ENCODE peak calls at places on chromosomes 6 and 20, in ten cellular contexts. One of them, this sample, is unnamed.

GRCh38 chr6:110493253-110493800 is 16.9 kb upstream of the SLC22A16 start:
- DNase-seq in dorsolateral prefrontal cortex: no peak
- DNase-seq in lower lobe of right lung: no peak
- DNase-seq in left ventricle myocardium inferior: no peak
- DNase-seq in transverse colon: no peak
- DNase-seq in fibroblast of mammary gland: no peak
- DNase-seq in AG04450: no peak
- DNase-seq in colonic mucosa: no peak
- DNase-seq in body of pancreas: no peak
- DNase-seq in cardiac fibroblast: no peak
- DNase-seq in this sample: no peak

GRCh38 chr6:72218125-72218524 is 331.8 kb downstream of the RIMS1 start:
- DNase-seq in AG04450: no peak
- DNase-seq in body of pancreas: peak
- DNase-seq in colonic mucosa: no peak
- DNase-seq in cardiac fibroblast: peak
- DNase-seq in transverse colon: no peak
- DNase-seq in dorsolateral prefrontal cortex: peak
- DNase-seq in lower lobe of right lung: no peak
- DNase-seq in fibroblast of mammary gland: peak
- DNase-seq in left ventricle myocardium inferior: no peak
- DNase-seq in this sample: no peak

GRCh38 chr6:111011360-111012142 is 29.7 kb downstream of the RPF2 start:
- DNase-seq in body of pancreas: no peak
- DNase-seq in AG04450: peak
- DNase-seq in colonic mucosa: no peak
- DNase-seq in fibroblast of mammary gland: peak
- DNase-seq in cardiac fibroblast: peak
- DNase-seq in dorsolateral prefrontal cortex: no peak
- DNase-seq in lower lobe of right lung: no peak
- DNase-seq in transverse colon: no peak
- DNase-seq in left ventricle myocardium inferior: no peak
- DNase-seq in this sample: no peak

GRCh38 chr6:127058027-127058426 is 60.4 kb upstream of the RSPO3 start:
- DNase-seq in colonic mucosa: no peak
- DNase-seq in cardiac fibroblast: peak
- DNase-seq in dorsolateral prefrontal cortex: no peak
- DNase-seq in AG04450: no peak
- DNase-seq in left ventricle myocardium inferior: no peak
- DNase-seq in transverse colon: no peak
- DNase-seq in fibroblast of mammary gland: peak
- DNase-seq in lower lobe of right lung: no peak
- DNase-seq in body of pancreas: no peak
- DNase-seq in this sample: no peak

GRCh38 chr20:14093652-14094051 is 98.3 kb downstream of the MACROD2 start:
- DNase-seq in lower lobe of right lung: no peak
- DNase-seq in left ventricle myocardium inferior: no peak
- DNase-seq in dorsolateral prefrontal cortex: no peak
- DNase-seq in transverse colon: no peak
- DNase-seq in body of pancreas: peak
- DNase-seq in cardiac fibroblast: no peak
- DNase-seq in fibroblast of mammary gland: no peak
- DNase-seq in colonic mucosa: no peak
- DNase-seq in AG04450: no peak
- DNase-seq in this sample: no peak

GRCh38 chr6:142942805-142943227 is 2.2 kb downstream of the HIVEP2 start:
- DNase-seq in dorsolateral prefrontal cortex: no peak
- DNase-seq in cardiac fibroblast: peak
- DNase-seq in AG04450: no peak
- DNase-seq in body of pancreas: no peak
- DNase-seq in left ventricle myocardium inferior: no peak
- DNase-seq in lower lobe of right lung: no peak
- DNase-seq in colonic mucosa: no peak
- DNase-seq in transverse colon: no peak
- DNase-seq in fibroblast of mammary gland: peak
- DNase-seq in this sample: no peak

GRCh38 chr6:110934499-110934898 is 24.0 kb upstream of the GTF3C6 start:
- DNase-seq in transverse colon: no peak
- DNase-seq in left ventricle myocardium inferior: no peak
- DNase-seq in colonic mucosa: no peak
- DNase-seq in body of pancreas: no peak
- DNase-seq in cardiac fibroblast: no peak
- DNase-seq in fibroblast of mammary gland: no peak
- DNase-seq in lower lobe of right lung: no peak
- DNase-seq in dorsolateral prefrontal cortex: no peak
- DNase-seq in AG04450: no peak
- DNase-seq in this sample: no peak

GRCh38 chr6:137520520-137520919 is 26.3 kb upstream of the OLIG3 start:
- DNase-seq in cardiac fibroblast: no peak
- DNase-seq in lower lobe of right lung: no peak
- DNase-seq in fibroblast of mammary gland: no peak
- DNase-seq in transverse colon: no peak
- DNase-seq in dorsolateral prefrontal cortex: no peak
- DNase-seq in colonic mucosa: no peak
- DNase-seq in left ventricle myocardium inferior: no peak
- DNase-seq in body of pancreas: no peak
- DNase-seq in AG04450: no peak
- DNase-seq in this sample: no peak

GRCh38 chr6:109087661-109088264 is 6.9 kb downstream of the SESN1 start:
- DNase-seq in fibroblast of mammary gland: no peak
- DNase-seq in lower lobe of right lung: no peak
- DNase-seq in left ventricle myocardium inferior: no peak
- DNase-seq in body of pancreas: no peak
- DNase-seq in dorsolateral prefrontal cortex: no peak
- DNase-seq in cardiac fibroblast: no peak
- DNase-seq in colonic mucosa: no peak
- DNase-seq in AG04450: no peak
- DNase-seq in transverse colon: no peak
- DNase-seq in this sample: no peak

GRCh38 chr20:33282991-33283555 is at the start of gene BPIFB1:
- DNase-seq in fibroblast of mammary gland: no peak
- DNase-seq in AG04450: no peak
- DNase-seq in left ventricle myocardium inferior: no peak
- DNase-seq in colonic mucosa: no peak
- DNase-seq in dorsolateral prefrontal cortex: no peak
- DNase-seq in body of pancreas: no peak
- DNase-seq in lower lobe of right lung: no peak
- DNase-seq in cardiac fibroblast: no peak
- DNase-seq in transverse colon: no peak
- DNase-seq in this sample: no peak

GRCh38 chr20:8267009-8267408 is 134.9 kb downstream of the PLCB1 start:
- DNase-seq in AG04450: no peak
- DNase-seq in cardiac fibroblast: no peak
- DNase-seq in transverse colon: no peak
- DNase-seq in left ventricle myocardium inferior: no peak
- DNase-seq in body of pancreas: no peak
- DNase-seq in dorsolateral prefrontal cortex: no peak
- DNase-seq in fibroblast of mammary gland: no peak
- DNase-seq in lower lobe of right lung: no peak
- DNase-seq in colonic mucosa: no peak
- DNase-seq in this sample: no peak

GRCh38 chr6:83708546-83708969 is 343 bp downstream of the SNAP91 start:
- DNase-seq in transverse colon: no peak
- DNase-seq in colonic mucosa: no peak
- DNase-seq in AG04450: no peak
- DNase-seq in dorsolateral prefrontal cortex: peak
- DNase-seq in fibroblast of mammary gland: no peak
- DNase-seq in body of pancreas: peak
- DNase-seq in left ventricle myocardium inferior: no peak
- DNase-seq in cardiac fibroblast: no peak
- DNase-seq in lower lobe of right lung: peak
- DNase-seq in this sample: no peak

GRCh38 chr6:52215787-52216186 is 28.5 kb downstream of the IL17F start:
- DNase-seq in body of pancreas: no peak
- DNase-seq in colonic mucosa: no peak
- DNase-seq in cardiac fibroblast: no peak
- DNase-seq in fibroblast of mammary gland: no peak
- DNase-seq in lower lobe of right lung: no peak
- DNase-seq in left ventricle myocardium inferior: no peak
- DNase-seq in transverse colon: no peak
- DNase-seq in dorsolateral prefrontal cortex: no peak
- DNase-seq in AG04450: no peak
- DNase-seq in this sample: no peak

GRCh38 chr6:144919573-144919972 is 634.4 kb downstream of the UTRN start:
- DNase-seq in transverse colon: no peak
- DNase-seq in AG04450: no peak
- DNase-seq in lower lobe of right lung: no peak
- DNase-seq in body of pancreas: no peak
- DNase-seq in dorsolateral prefrontal cortex: no peak
- DNase-seq in cardiac fibroblast: no peak
- DNase-seq in fibroblast of mammary gland: no peak
- DNase-seq in left ventricle myocardium inferior: no peak
- DNase-seq in colonic mucosa: no peak
- DNase-seq in this sample: no peak

GRCh38 chr6:53651149-53651763 is 14.3 kb downstream of the KLHL31 start:
- DNase-seq in colonic mucosa: peak
- DNase-seq in AG04450: peak
- DNase-seq in cardiac fibroblast: peak
- DNase-seq in left ventricle myocardium inferior: no peak
- DNase-seq in lower lobe of right lung: peak
- DNase-seq in fibroblast of mammary gland: peak
- DNase-seq in transverse colon: peak
- DNase-seq in body of pancreas: peak
- DNase-seq in dorsolateral prefrontal cortex: peak
- DNase-seq in this sample: peak

GRCh38 chr20:45407067-45407745 is 883 bp upstream of the DBNDD2 start:
- DNase-seq in lower lobe of right lung: no peak
- DNase-seq in body of pancreas: peak
- DNase-seq in colonic mucosa: peak
- DNase-seq in transverse colon: peak
- DNase-seq in AG04450: no peak
- DNase-seq in cardiac fibroblast: peak
- DNase-seq in left ventricle myocardium inferior: peak
- DNase-seq in fibroblast of mammary gland: peak
- DNase-seq in dorsolateral prefrontal cortex: peak
- DNase-seq in this sample: no peak

GRCh38 chr20:1853472-1853871 is 41.7 kb upstream of the SIRPA start:
- DNase-seq in AG04450: no peak
- DNase-seq in body of pancreas: no peak
- DNase-seq in dorsolateral prefrontal cortex: no peak
- DNase-seq in left ventricle myocardium inferior: no peak
- DNase-seq in transverse colon: no peak
- DNase-seq in cardiac fibroblast: no peak
- DNase-seq in fibroblast of mammary gland: no peak
- DNase-seq in lower lobe of right lung: no peak
- DNase-seq in colonic mucosa: no peak
- DNase-seq in this sample: no peak

GRCh38 chr6:62570372-62570771 is 284.3 kb upstream of the KHDRBS2 start:
- DNase-seq in lower lobe of right lung: no peak
- DNase-seq in fibroblast of mammary gland: no peak
- DNase-seq in body of pancreas: no peak
- DNase-seq in cardiac fibroblast: no peak
- DNase-seq in transverse colon: no peak
- DNase-seq in left ventricle myocardium inferior: no peak
- DNase-seq in AG04450: no peak
- DNase-seq in dorsolateral prefrontal cortex: no peak
- DNase-seq in colonic mucosa: no peak
- DNase-seq in this sample: no peak

GRCh38 chr20:63543733-63544132 is 3.8 kb downstream of the SRMS start:
- DNase-seq in cardiac fibroblast: no peak
- DNase-seq in fibroblast of mammary gland: no peak
- DNase-seq in left ventricle myocardium inferior: no peak
- DNase-seq in colonic mucosa: no peak
- DNase-seq in AG04450: no peak
- DNase-seq in dorsolateral prefrontal cortex: no peak
- DNase-seq in body of pancreas: no peak
- DNase-seq in transverse colon: no peak
- DNase-seq in lower lobe of right lung: no peak
- DNase-seq in this sample: no peak
- H3K4me3 ChIP-seq in cardiac fibroblast: no peak
- H3K4me3 ChIP-seq in fibroblast of mammary gland: no peak
- H3K4me3 ChIP-seq in left ventricle myocardium inferior: no peak
- H3K4me3 ChIP-seq in colonic mucosa: no peak
- H3K4me3 ChIP-seq in AG04450: no peak
- H3K4me3 ChIP-seq in dorsolateral prefrontal cortex: no peak
- H3K4me3 ChIP-seq in body of pancreas: no peak
- H3K4me3 ChIP-seq in transverse colon: no peak
- H3K4me3 ChIP-seq in lower lobe of right lung: no peak
- H3K4me3 ChIP-seq in this sample: no peak

GRCh38 chr6:89792881-89793280 is 26.7 kb downstream of the MDN1 start:
- DNase-seq in dorsolateral prefrontal cortex: no peak
- DNase-seq in AG04450: no peak
- DNase-seq in colonic mucosa: no peak
- DNase-seq in cardiac fibroblast: peak
- DNase-seq in left ventricle myocardium inferior: no peak
- DNase-seq in transverse colon: peak
- DNase-seq in fibroblast of mammary gland: peak
- DNase-seq in lower lobe of right lung: no peak
- DNase-seq in body of pancreas: no peak
- DNase-seq in this sample: no peak
- TF ChIP-seq CTCF in dorsolateral prefrontal cortex: no peak
- TF ChIP-seq CTCF in AG04450: peak
- TF ChIP-seq CTCF in colonic mucosa: peak
- TF ChIP-seq CTCF in cardiac fibroblast: peak
- TF ChIP-seq CTCF in left ventricle myocardium inferior: peak
- TF ChIP-seq CTCF in transverse colon: peak
- TF ChIP-seq CTCF in fibroblast of mammary gland: peak
- TF ChIP-seq CTCF in lower lobe of right lung: peak
- TF ChIP-seq CTCF in body of pancreas: no peak
- TF ChIP-seq CTCF in this sample: peak

GRCh38 chr20:842547-842940 is 9.0 kb downstream of the FAM110A start:
- DNase-seq in colonic mucosa: no peak
- DNase-seq in body of pancreas: no peak
- DNase-seq in lower lobe of right lung: no peak
- DNase-seq in fibroblast of mammary gland: no peak
- DNase-seq in transverse colon: no peak
- DNase-seq in dorsolateral prefrontal cortex: no peak
- DNase-seq in AG04450: no peak
- DNase-seq in left ventricle myocardium inferior: no peak
- DNase-seq in cardiac fibroblast: no peak
- DNase-seq in this sample: no peak
- H3K4me3 ChIP-seq in colonic mucosa: no peak
- H3K4me3 ChIP-seq in body of pancreas: no peak
- H3K4me3 ChIP-seq in lower lobe of right lung: peak
- H3K4me3 ChIP-seq in fibroblast of mammary gland: no peak
- H3K4me3 ChIP-seq in transverse colon: peak
- H3K4me3 ChIP-seq in dorsolateral prefrontal cortex: no peak
- H3K4me3 ChIP-seq in AG04450: no peak
- H3K4me3 ChIP-seq in left ventricle myocardium inferior: no peak
- H3K4me3 ChIP-seq in cardiac fibroblast: no peak
- H3K4me3 ChIP-seq in this sample: no peak

DNA sequence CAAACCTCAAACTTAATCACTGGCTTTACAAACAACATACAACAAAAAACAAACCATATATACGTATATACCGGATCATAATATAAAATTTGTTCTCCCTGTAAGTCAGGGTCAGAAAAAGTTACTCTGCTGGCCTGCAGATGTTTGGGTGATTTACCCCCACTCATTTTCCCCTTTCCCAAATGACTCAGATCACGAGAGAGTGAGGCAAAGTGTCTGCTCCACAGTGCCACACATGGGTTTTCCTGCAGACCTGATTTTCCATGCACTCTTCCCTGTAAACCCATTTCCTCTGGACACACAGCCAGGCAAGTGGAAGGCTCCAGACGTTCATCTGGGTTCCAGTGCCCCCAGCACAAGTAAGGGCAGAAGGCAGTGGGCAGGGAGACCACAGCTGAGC is 23.5 kb downstream of the GFOD1 start:
- DNase-seq in body of pancreas: no peak
- DNase-seq in left ventricle myocardium inferior: no peak
- DNase-seq in lower lobe of right lung: no peak
- DNase-seq in transverse colon: no peak
- DNase-seq in cardiac fibroblast: no peak
- DNase-seq in AG04450: no peak
- DNase-seq in fibroblast of mammary gland: no peak
- DNase-seq in colonic mucosa: no peak
- DNase-seq in dorsolateral prefrontal cortex: no peak
- DNase-seq in this sample: no peak
- TF ChIP-seq CTCF in body of pancreas: no peak
- TF ChIP-seq CTCF in left ventricle myocardium inferior: no peak
- TF ChIP-seq CTCF in lower lobe of right lung: no peak
- TF ChIP-seq CTCF in transverse colon: no peak
- TF ChIP-seq CTCF in cardiac fibroblast: no peak
- TF ChIP-seq CTCF in AG04450: peak
- TF ChIP-seq CTCF in fibroblast of mammary gland: no peak
- TF ChIP-seq CTCF in colonic mucosa: no peak
- TF ChIP-seq CTCF in dorsolateral prefrontal cortex: no peak
- TF ChIP-seq CTCF in this sample: no peak